ENCODE peak calls at places on chromosomes 5 and 9, in ten cellular contexts. K is spleen, B is sigmoid colon, U is HCT116, A is GM12878, O is endothelial cell of umbilical vein, L is stomach, V is HepG2, P is vagina, N is transverse colon. G is an unnamed sample.

GRCh38 chr5:98755406-98755805 is 18.1 kb upstream of the RGMB start:
- DNase-seq in N (no peak), A (no peak), O (no peak), P (no peak), L (no peak), U (no peak), V (no peak), B (no peak), K (no peak), G (no peak)

GRCh38 chr5:33850100-33850594 is 41.6 kb downstream of the ADAMTS12 start:
- DNase-seq in U (no peak), K (no peak), P (no peak), A (peak), N (no peak), B (no peak), L (no peak), O (no peak), V (peak), G (peak)

GRCh38 chr5:57720656-57721055 is 238.0 kb upstream of the ACTBL2 start:
- DNase-seq in V (no peak), P (no peak), N (no peak), A (no peak), B (no peak), K (no peak), U (no peak), O (no peak), L (no peak), G (no peak)

GRCh38 chr9:34079181-34079580 is 30.5 kb upstream of the UBAP2 start:
- DNase-seq in O (peak), B (no peak), U (peak), N (no peak), V (no peak), L (no peak), P (no peak), A (no peak), K (no peak), G (no peak)

GRCh38 chr5:147763791-147764525 is 18.6 kb downstream of the JAKMIP2 start:
- DNase-seq in V (peak), B (no peak), N (no peak), A (no peak), U (no peak), L (no peak), K (no peak), O (no peak), P (no peak), G (no peak)

GRCh38 chr9:99305820-99306811 is 84.0 kb downstream of the SEC61B start:
- DNase-seq in K (no peak), V (no peak), N (no peak), O (no peak), B (no peak), A (no peak), U (no peak), L (no peak), P (no peak), G (no peak)

GRCh38 chr9:105438136-105438839 is 9.5 kb upstream of the FSD1L start:
- DNase-seq in B (no peak), L (no peak), V (no peak), P (no peak), A (no peak), O (no peak), K (no peak), N (no peak), U (no peak), G (no peak)

GRCh38 chr5:135973323-135974018 is 18.7 kb upstream of the LECT2 start:
- DNase-seq in L (no peak), N (no peak), V (peak), U (no peak), B (no peak), O (no peak), A (no peak), K (no peak), P (no peak), G (no peak)

GRCh38 chr9:87792831-87793288 is 66.9 kb downstream of the CTSL start:
- DNase-seq in P (peak), L (peak), V (peak), O (peak), A (peak), K (no peak), N (peak), U (peak), B (peak), G (no peak)

GRCh38 chr5:95963650-95964410 is 2.2 kb upstream of the ELL2 start:
- DNase-seq in V (no peak), P (no peak), O (no peak), K (no peak), N (no peak), U (no peak), A (no peak), B (no peak), L (no peak), G (no peak)

GRCh38 chr9:130839237-130840111 is 4.4 kb downstream of the ABL1 start:
- DNase-seq in L (no peak), K (no peak), O (no peak), N (no peak), P (no peak), B (no peak), U (no peak), V (no peak), A (no peak), G (no peak)

GRCh38 chr5:72137826-72138409 is 30.6 kb downstream of the MAP1B start:
- DNase-seq in K (no peak), P (no peak), A (no peak), U (peak), L (no peak), N (no peak), O (peak), V (peak), B (no peak), G (no peak)

GRCh38 chr5:6602441-6602840 is 30.4 kb downstream of the NSUN2 start:
- DNase-seq in K (no peak), U (no peak), V (no peak), P (no peak), B (no peak), L (no peak), O (no peak), A (no peak), N (no peak), G (no peak)

GRCh38 chr5:131488463-131488862 is 146.6 kb downstream of the RAPGEF6 start:
- DNase-seq in P (no peak), K (no peak), U (no peak), O (peak), V (no peak), A (peak), L (no peak), N (no peak), B (no peak), G (peak)

GRCh38 chr5:610744-611730 is 1.1 kb upstream of the CEP72 start:
- DNase-seq in V (no peak), O (no peak), B (peak), U (no peak), K (peak), P (no peak), N (peak), A (no peak), L (no peak), G (no peak)

GRCh38 chr5:164578911-164579310 is 1073.5 kb downstream of the MAT2B start:
- DNase-seq in U (no peak), L (no peak), P (no peak), B (no peak), V (no peak), A (no peak), N (no peak), O (peak), K (no peak), G (no peak)

GRCh38 chr5:178284095-178284675 is 51.6 kb upstream of the PHYKPL start:
- DNase-seq in N (no peak), V (no peak), K (no peak), U (peak), A (no peak), B (no peak), L (no peak), O (no peak), P (no peak), G (no peak)

GRCh38 chr9:108434036-108434435 is 421.8 kb downstream of the ACTL7B start:
- DNase-seq in U (no peak), B (no peak), K (no peak), L (no peak), A (no peak), P (no peak), N (no peak), O (no peak), V (no peak), G (no peak)

GRCh38 chr5:148416921-148417320 is 33.2 kb downstream of the FBXO38 start:
- DNase-seq in N (no peak), P (no peak), B (no peak), O (peak), A (no peak), V (no peak), K (no peak), U (no peak), L (no peak), G (no peak)

GRCh38 chr5:177288191-177288590 is 15.3 kb downstream of the RAB24 start:
- DNase-seq in K (no peak), U (no peak), A (no peak), N (no peak), L (no peak), V (no peak), P (no peak), B (no peak), O (no peak), G (no peak)

GRCh38 chr5:123496892-123497291 is 15.1 kb upstream of the CSNK1G3 start:
- DNase-seq in L (no peak), K (no peak), O (no peak), N (no peak), V (no peak), U (no peak), P (no peak), B (no peak), A (no peak), G (no peak)

GRCh38 chr5:124342027-124342471 is 404.4 kb downstream of the ZNF608 start:
- DNase-seq in V (no peak), K (no peak), P (no peak), N (no peak), A (no peak), L (no peak), B (peak), U (no peak), O (peak), G (no peak)

GRCh38 chr5:62607615-62608014 is 29.0 kb downstream of the LRRC70 start:
- DNase-seq in L (no peak), U (no peak), B (no peak), A (no peak), O (no peak), N (no peak), V (no peak), P (no peak), K (no peak), G (no peak)

GRCh38 chr5:57368010-57368409 is 114.6 kb downstream of the ACTBL2 start:
- DNase-seq in V (no peak), L (no peak), K (no peak), P (no peak), B (no peak), O (no peak), A (no peak), U (no peak), N (no peak), G (no peak)

GRCh38 chr5:104088876-104089778 is 526.5 kb upstream of the NUDT12 start:
- DNase-seq in O (no peak), K (no peak), U (peak), B (no peak), P (no peak), A (peak), V (peak), L (no peak), N (no peak), G (no peak)

GRCh38 chr5:177500685-177501522 is 3.5 kb upstream of the PDLIM7 start:
- DNase-seq in N (peak), P (no peak), L (peak), U (peak), V (peak), K (peak), B (peak), O (peak), A (no peak), G (peak)

GRCh38 chr5:11082546-11082945 is 321.5 kb upstream of the DAP start:
- DNase-seq in N (no peak), U (no peak), B (no peak), O (no peak), A (no peak), L (no peak), V (no peak), K (no peak), P (no peak), G (no peak)

GRCh38 chr5:123066016-123066415 is 23.0 kb upstream of the PRDM6 start:
- DNase-seq in U (no peak), K (no peak), P (no peak), B (no peak), A (no peak), N (no peak), L (no peak), O (no peak), V (no peak), G (no peak)

GRCh38 chr5:6686916-6687409 is 26.3 kb upstream of the TENT4A start:
- DNase-seq in V (peak), B (no peak), P (no peak), L (no peak), K (no peak), U (no peak), O (peak), N (no peak), A (no peak), G (no peak)

GRCh38 chr5:132211787-132212186 is 15.9 kb downstream of the P4HA2 start:
- DNase-seq in P (no peak), B (no peak), K (no peak), N (no peak), O (no peak), U (no peak), L (no peak), A (no peak), V (no peak), G (no peak)

GRCh38 chr9:128992995-128993394 is 35.1 kb downstream of the SH3GLB2 start:
- DNase-seq in B (no peak), L (peak), V (no peak), N (no peak), K (no peak), O (no peak), P (no peak), U (no peak), A (no peak), G (no peak)

GRCh38 chr5:164335837-164336236 is 830.4 kb downstream of the MAT2B start:
- DNase-seq in A (no peak), K (no peak), B (no peak), V (no peak), L (no peak), N (no peak), O (peak), P (no peak), U (no peak), G (no peak)

GRCh38 chr5:31614147-31615030 is 24.5 kb upstream of the PDZD2 start:
- DNase-seq in V (no peak), L (no peak), O (no peak), K (no peak), B (no peak), U (no peak), N (no peak), P (no peak), A (no peak), G (no peak)

GRCh38 chr5:163580516-163580915 is 75.1 kb downstream of the MAT2B start:
- DNase-seq in N (peak), U (no peak), B (no peak), V (no peak), O (peak), A (no peak), P (no peak), K (no peak), L (no peak), G (no peak)

GRCh38 chr9:101429736-101430135 is 5.8 kb downstream of the ALDOB start:
- DNase-seq in O (no peak), V (no peak), K (no peak), P (no peak), U (no peak), B (no peak), L (no peak), A (no peak), N (no peak), G (no peak)

GRCh38 chr5:179354305-179354882 is 9.1 kb upstream of the ADAMTS2 start:
- DNase-seq in B (no peak), N (no peak), L (no peak), V (no peak), U (no peak), A (no peak), P (no peak), K (no peak), O (no peak), G (no peak)

GRCh38 chr5:179357036-179357435 is 11.8 kb upstream of the ADAMTS2 start:
- DNase-seq in B (no peak), L (no peak), N (no peak), K (no peak), V (no peak), A (no peak), O (no peak), U (no peak), P (no peak), G (no peak)

GRCh38 chr5:179361204-179361603 is 15.9 kb upstream of the ADAMTS2 start:
- DNase-seq in O (no peak), A (no peak), L (no peak), K (no peak), P (no peak), V (no peak), U (no peak), B (no peak), N (no peak), G (no peak)

DNA sequence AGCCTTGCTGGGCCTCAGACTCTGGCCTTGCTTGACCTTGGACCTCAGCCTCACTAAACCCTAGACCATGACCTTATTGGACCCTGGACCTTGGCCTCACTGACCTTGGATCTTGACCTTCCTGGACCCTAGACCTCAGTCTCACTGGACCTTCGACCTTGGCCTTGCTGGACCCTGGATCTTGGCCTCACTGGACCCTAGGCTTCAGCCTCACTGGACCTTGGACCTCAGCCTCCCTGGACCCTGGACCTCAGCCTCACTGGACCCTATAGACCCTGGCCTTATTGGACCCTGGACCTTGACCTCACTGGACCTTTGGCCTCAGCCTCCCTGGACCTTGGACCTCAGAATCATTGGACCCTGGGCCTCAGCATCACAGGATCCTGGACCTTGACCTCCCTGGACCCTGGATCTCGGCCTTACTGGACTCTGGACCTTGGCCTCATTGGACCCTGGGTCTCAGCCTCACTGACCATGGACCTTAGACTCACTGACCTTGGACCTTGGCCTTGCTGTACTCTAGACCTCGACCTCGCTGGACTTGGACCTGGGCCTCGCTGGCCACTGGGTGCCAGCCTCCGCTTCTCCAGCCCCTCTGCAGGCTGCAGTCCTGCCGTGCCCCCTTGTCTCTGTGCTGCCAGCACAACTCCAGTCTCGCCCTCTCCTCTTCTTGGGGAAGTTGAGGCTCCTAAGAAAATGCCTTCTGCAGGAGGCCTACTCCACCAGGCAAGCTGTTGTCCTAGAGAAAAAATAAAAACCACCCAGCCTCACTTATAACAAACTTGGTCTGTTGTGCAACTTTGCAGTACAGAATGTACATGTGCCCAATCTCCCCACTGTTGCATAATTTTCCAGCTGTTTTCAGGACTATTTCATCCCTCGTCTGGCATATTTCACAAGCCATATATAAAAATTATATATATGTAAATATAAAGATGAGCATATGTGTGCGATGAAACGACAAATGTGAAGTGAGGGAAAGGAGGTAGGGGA is 11.0 kb upstream of the ADAMTS2 start:
- DNase-seq in A (no peak), B (no peak), U (no peak), P (no peak), V (no peak), N (no peak), L (no peak), O (no peak), K (no peak), G (no peak)
- TF ChIP-seq POLR2AphosphoS5 in A (no peak), B (peak), U (no peak), P (peak), V (no peak), N (peak), L (peak), O (no peak), K (peak), G (no peak)

GRCh38 chr9:12784461-12785250 is 9.8 kb downstream of the LURAP1L start:
- DNase-seq in P (no peak), O (peak), L (peak), K (no peak), A (no peak), N (peak), V (peak), U (peak), B (peak), G (no peak)
- TF ChIP-seq POLR2A in P (no peak), O (no peak), L (no peak), K (no peak), A (no peak), N (no peak), V (peak), U (no peak), B (no peak), G (no peak)

GRCh38 chr9:133791735-133792649 is 53.8 kb upstream of the SARDH start:
- DNase-seq in P (no peak), K (no peak), U (no peak), L (no peak), O (no peak), B (no peak), V (no peak), N (no peak), A (no peak), G (no peak)
- TF ChIP-seq POLR2AphosphoS5 in P (no peak), K (no peak), U (no peak), L (no peak), O (no peak), B (no peak), V (no peak), N (no peak), A (no peak), G (no peak)

GRCh38 chr9:137423001-137423809 is at the start of the genes EXD3 and NOXA1:
- DNase-seq in V (peak), K (peak), A (peak), B (peak), O (peak), U (peak), P (no peak), N (peak), L (peak), G (peak)
- TF ChIP-seq POLR2A in V (no peak), K (no peak), A (peak), B (no peak), O (no peak), U (no peak), P (no peak), N (peak), L (no peak), G (no peak)

DNA sequence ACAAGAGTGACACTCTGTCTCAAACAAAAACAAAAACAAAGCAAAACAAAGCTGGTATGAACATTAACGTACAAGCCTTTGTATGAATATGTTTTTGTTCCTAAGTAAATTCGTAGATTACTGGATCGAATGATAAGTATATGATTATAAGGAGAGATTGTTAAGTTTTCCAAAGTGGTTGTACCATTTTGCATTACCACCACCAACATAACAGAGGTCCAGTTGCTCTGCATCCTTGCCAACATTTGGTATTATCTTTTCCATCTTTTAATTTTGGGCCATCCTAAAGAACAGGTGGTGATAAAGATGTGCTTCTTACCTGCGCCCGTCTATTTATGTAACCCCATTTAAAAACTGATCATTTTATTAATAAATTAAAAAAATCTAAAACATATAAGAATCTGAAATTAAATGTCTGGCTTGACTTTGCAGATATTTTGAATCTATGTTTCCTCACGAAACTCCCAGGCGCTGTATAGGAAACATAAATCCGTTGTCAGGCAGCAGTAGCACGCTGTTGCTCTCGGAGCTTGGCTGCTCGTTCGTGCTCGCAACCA is 593 bp upstream of the NAA35 start:
- DNase-seq in P (no peak), U (no peak), A (no peak), B (no peak), K (no peak), V (no peak), N (no peak), L (no peak), O (no peak), G (no peak)
- TF ChIP-seq POLR2AphosphoS5 in P (no peak), U (peak), A (peak), B (peak), K (no peak), V (peak), N (peak), L (no peak), O (peak), G (peak)